ENCODE peak calls at places on chromosome 10, in seven cellular contexts. S, U, O, B, Y, F and H are unnamed samples. For H3K4me1 and H3K9me3, the result is how much of the 10 kb centered on the place peaks cover.

GRCh38 chr10:43809211-43809930 is 160.7 kb upstream of the ZNF32 start:
- DNase-seq in S (no peak), U (no peak), O (peak), B (no peak), Y (no peak), F (no peak), H (no peak)

GRCh38 chr10:48526371-48526821 is 78.5 kb downstream of the ARHGAP22 start:
- DNase-seq in S (no peak), U (no peak), O (no peak), B (no peak), Y (no peak), F (no peak), H (no peak)

GRCh38 chr10:124323145-124323725 is 95.5 kb downstream of the OAT start:
- DNase-seq in S (no peak), U (no peak), O (no peak), B (no peak), Y (no peak), F (no peak), H (no peak)

GRCh38 chr10:88608052-88608732 is 21.6 kb downstream of the LIPJ start:
- DNase-seq in S (no peak), U (no peak), O (no peak), B (no peak), Y (no peak), F (no peak), H (no peak)

GRCh38 chr10:17835688-17836087 is 26.5 kb downstream of the MRC1 start:
- DNase-seq in S (no peak), U (no peak), O (no peak), B (no peak), Y (no peak), F (no peak), H (no peak)

GRCh38 chr10:111578076-111578475 is 501.2 kb downstream of the ADRA2A start:
- DNase-seq in S (no peak), U (no peak), O (peak), B (no peak), Y (no peak), F (no peak), H (no peak)

GRCh38 chr10:92811986-92812385 is 36.3 kb upstream of the EXOC6 start:
- DNase-seq in S (no peak), U (no peak), O (no peak), B (no peak), Y (no peak), F (no peak), H (no peak)

GRCh38 chr10:97738616-97739015 is 1.7 kb downstream of the ZFYVE27 start:
- DNase-seq in S (no peak), U (no peak), O (no peak), B (no peak), Y (no peak), F (no peak), H (no peak)

GRCh38 chr10:20748551-20748950 is 148.6 kb downstream of the NEBL start:
- DNase-seq in S (no peak), U (no peak), O (no peak), B (no peak), Y (no peak), F (no peak), H (no peak)

GRCh38 chr10:70374775-70375614 is 7.4 kb downstream of the LRRC20 start:
- DNase-seq in S (no peak), U (no peak), O (no peak), B (no peak), Y (no peak), F (no peak), H (no peak)

GRCh38 chr10:58064714-58065528 is 202.8 kb downstream of the IPMK start:
- DNase-seq in S (no peak), U (no peak), O (no peak), B (no peak), Y (no peak), F (no peak), H (no peak)

GRCh38 chr10:114691442-114691941 is 33.4 kb upstream of the ABLIM1 start:
- DNase-seq in S (no peak), U (no peak), O (no peak), B (no peak), Y (no peak), F (no peak), H (no peak)

GRCh38 chr10:75470901-75471300 is 39.5 kb downstream of the LRMDA start:
- DNase-seq in S (peak), U (no peak), O (no peak), B (no peak), Y (no peak), F (no peak), H (no peak)

GRCh38 chr10:21030096-21030495 is 133.0 kb upstream of the NEBL start:
- DNase-seq in S (no peak), U (no peak), O (no peak), B (no peak), Y (no peak), F (no peak), H (no peak)

GRCh38 chr10:45373003-45373782 is 823 bp upstream of the ALOX5 start:
- DNase-seq in S (no peak), U (no peak), O (no peak), B (peak), Y (no peak), F (no peak), H (no peak)

GRCh38 chr10:45370202-45370955 is 3.6 kb upstream of the ALOX5 start:
- DNase-seq in S (no peak), U (no peak), O (no peak), B (no peak), Y (no peak), F (no peak), H (no peak)

GRCh38 chr10:45371555-45371954 is 2.5 kb upstream of the ALOX5 start:
- DNase-seq in S (no peak), U (no peak), O (no peak), B (no peak), Y (no peak), F (no peak), H (no peak)

GRCh38 chr10:45372251-45372951 is 1.6 kb upstream of the ALOX5 start:
- DNase-seq in S (no peak), U (no peak), O (no peak), B (no peak), Y (no peak), F (no peak), H (no peak)

GRCh38 chr10:45368181-45368580 is 5.8 kb upstream of the ALOX5 start:
- DNase-seq in S (no peak), U (no peak), O (no peak), B (no peak), Y (no peak), F (no peak), H (no peak)
- H3K27ac ChIP-seq in S (no peak), U (no peak), O (no peak), B (no peak), Y (no peak), F (no peak), H (no peak)

GRCh38 chr10:103761075-103761920 is 94.1 kb downstream of the SH3PXD2A start:
- DNase-seq in S (no peak), U (no peak), O (no peak), B (no peak), Y (no peak), F (no peak), H (no peak)

GRCh38 chr10:103763374-103764202 is 91.8 kb downstream of the SH3PXD2A start:
- DNase-seq in S (no peak), U (no peak), O (no peak), B (no peak), Y (no peak), F (no peak), H (no peak)

GRCh38 chr10:103762924-103763323 is 92.5 kb downstream of the SH3PXD2A start:
- DNase-seq in S (no peak), U (no peak), O (no peak), B (no peak), Y (no peak), F (no peak), H (no peak)

GRCh38 chr10:103764296-103765088 is 90.9 kb downstream of the SH3PXD2A start:
- DNase-seq in S (no peak), U (no peak), O (no peak), B (no peak), Y (no peak), F (no peak), H (no peak)

DNA sequence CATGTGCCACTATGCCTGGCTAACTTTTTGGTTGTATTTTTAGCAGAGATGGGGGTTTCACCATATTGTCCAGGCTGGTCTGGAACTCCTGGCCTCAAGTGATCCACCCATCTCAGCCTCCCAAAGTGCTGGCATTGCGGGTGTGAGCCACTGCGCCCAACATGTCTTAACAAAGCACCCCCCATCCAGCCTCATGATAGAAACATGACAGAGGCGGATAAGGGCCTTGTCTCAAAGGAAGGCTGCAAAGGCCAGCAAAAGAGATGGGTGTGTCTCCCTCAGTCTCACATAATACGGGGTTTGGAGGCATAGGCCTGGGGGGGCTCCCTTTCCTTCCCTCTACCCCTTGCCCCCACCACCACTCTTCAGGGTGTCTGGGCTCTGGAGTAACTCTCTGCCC is 93.2 kb downstream of the SH3PXD2A start:
- DNase-seq in S (no peak), U (no peak), O (no peak), B (no peak), Y (no peak), F (no peak), H (no peak)
- H3K4me1 ChIP-seq in S (under half), U (half or more), O (under half), B (under half), Y (half or more), F (under half), H (under half)

GRCh38 chr10:131011936-131012640 is 299.4 kb downstream of the TCERG1L start:
- DNase-seq in S (no peak), U (no peak), O (no peak), B (no peak), Y (no peak), F (no peak), H (no peak)

GRCh38 chr10:131013281-131013680 is 298.2 kb downstream of the TCERG1L start:
- DNase-seq in S (no peak), U (no peak), O (no peak), B (no peak), Y (no peak), F (no peak), H (no peak)

GRCh38 chr10:131015271-131015670 is 296.2 kb downstream of the TCERG1L start:
- DNase-seq in S (no peak), U (no peak), O (no peak), B (no peak), Y (no peak), F (no peak), H (no peak)

GRCh38 chr10:131012641-131012985 is 298.9 kb downstream of the TCERG1L start:
- DNase-seq in S (no peak), U (no peak), O (no peak), B (no peak), Y (no peak), F (no peak), H (no peak)

DNA sequence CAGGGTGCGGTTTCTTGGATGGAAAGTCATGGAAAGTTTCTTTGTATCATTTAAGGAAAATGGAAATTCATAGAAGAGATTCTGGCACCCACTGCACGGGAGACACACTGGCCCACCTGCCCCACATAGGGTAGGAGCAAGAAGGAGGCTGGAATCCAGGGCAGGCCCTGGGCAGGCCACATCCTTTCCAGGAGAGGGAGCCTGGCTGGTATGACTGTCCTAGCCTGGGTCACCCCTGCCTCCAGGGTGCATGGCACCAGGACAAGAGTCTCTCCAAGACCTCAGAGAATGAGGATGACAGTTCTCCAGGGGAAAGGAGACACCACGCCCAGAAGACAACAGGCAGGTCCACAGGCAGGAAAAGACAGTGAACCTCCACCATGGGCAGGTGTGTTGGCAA is 297.2 kb downstream of the TCERG1L start:
- DNase-seq in S (no peak), U (no peak), O (no peak), B (no peak), Y (no peak), F (no peak), H (no peak)
- H3K9me3 ChIP-seq in S (under half), U (under half), O (under half), B (under half), Y (under half), F (under half), H (under half)

DNA sequence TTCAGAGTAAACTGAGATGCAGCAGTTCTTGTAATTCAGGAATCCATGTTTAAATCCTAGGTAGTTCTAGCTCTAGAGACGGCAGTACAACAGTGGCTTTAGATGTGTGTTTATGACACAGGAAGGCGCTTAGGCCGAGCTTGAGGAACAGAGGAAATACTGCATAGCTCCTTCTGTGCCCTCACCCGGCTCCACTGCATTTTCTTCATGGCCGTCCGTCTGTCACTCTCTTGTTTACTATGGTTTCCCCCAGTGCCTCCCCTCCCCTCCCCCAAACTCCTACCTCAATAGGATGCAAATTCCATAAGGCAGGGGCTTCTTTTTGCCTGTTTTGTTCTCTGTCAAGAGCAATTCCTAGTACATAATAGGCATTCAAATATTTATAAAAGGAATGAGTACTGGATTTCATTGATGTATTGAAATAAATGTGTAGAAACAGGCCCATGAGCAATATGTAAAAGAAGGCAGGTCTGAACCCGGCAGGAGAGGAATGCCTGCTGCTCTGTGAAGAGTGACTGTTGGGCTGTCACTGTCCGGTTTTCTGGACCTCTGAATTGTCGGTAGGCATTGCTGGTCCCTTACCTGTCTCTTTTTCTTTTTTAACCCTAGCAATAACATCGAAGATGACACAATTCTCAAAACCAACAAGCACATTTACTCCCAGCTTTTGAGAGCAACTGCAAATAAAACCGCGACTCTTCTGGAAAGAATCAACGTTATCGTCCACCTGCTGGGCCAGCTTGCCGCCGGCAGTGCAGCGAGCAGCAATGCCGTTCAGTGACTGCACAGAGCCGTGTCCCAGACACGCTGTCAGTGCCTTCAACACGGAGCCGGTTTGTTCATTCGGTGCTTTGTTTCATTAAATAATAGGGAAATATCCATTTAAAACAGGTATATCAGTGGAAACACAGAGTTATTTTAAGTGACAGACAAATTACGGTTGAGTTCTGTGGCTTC is 12.7 kb downstream of the MMP21 start:
- DNase-seq in S (no peak), U (no peak), O (no peak), B (no peak), Y (no peak), F (no peak), H (no peak)
- H3K27ac ChIP-seq in S (no peak), U (no peak), O (no peak), B (no peak), Y (no peak), F (no peak), H (no peak)

DNA sequence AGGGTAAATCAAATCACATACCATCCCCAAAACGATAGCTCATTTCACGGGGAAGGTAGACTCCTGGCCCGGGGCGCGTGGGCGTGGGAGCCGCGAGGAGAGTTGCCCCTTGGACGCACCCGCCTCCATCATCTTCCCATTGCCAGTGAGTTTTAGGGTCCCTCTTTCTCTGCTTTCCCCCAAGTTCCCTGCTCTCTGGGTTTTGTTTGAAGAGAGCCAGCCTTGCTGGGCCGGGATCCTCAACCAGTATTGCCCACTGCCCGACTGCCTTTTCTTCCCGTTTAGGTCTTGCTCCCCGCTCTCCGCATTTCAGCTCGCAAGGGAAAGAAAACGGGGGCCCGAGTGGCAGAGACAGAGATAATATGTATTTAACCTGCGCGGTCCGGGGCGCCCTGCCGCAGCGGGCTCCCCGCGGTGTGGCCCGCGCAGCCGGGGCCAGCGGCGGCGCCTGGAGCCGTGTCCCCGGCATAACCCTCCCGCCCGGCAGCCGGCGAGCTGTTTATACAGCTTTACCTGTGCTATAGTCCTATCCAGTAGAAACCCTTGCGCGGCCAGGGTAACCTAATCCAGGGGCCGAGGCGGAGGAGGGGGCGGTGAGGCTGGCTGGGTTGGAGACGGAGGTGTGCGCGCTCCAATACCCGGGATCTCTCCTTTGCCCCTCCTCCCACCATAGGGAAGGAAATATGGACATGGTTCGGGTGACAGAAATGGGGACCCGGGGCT is 5.2 kb upstream of the GATA3 start:
- DNase-seq in S (no peak), U (no peak), O (no peak), B (no peak), Y (no peak), F (no peak), H (no peak)
- H3K4me1 ChIP-seq in S (under half), U (half or more), O (under half), B (under half), Y (half or more), F (under half), H (under half)

GRCh38 chr10:13079776-13080050 is 20.2 kb upstream of the OPTN start:
- DNase-seq in S (no peak), U (no peak), O (no peak), B (no peak), Y (no peak), F (no peak), H (no peak)

GRCh38 chr10:13078912-13079775 is 20.8 kb upstream of the OPTN start:
- DNase-seq in S (no peak), U (no peak), O (no peak), B (no peak), Y (no peak), F (no peak), H (no peak)

GRCh38 chr10:13086051-13086450 is 13.9 kb upstream of the OPTN start:
- DNase-seq in S (no peak), U (no peak), O (no peak), B (no peak), Y (no peak), F (no peak), H (no peak)

GRCh38 chr10:13074562-13075451 is 25.2 kb upstream of the OPTN start:
- DNase-seq in S (peak), U (no peak), O (peak), B (peak), Y (no peak), F (peak), H (peak)

GRCh38 chr10:13080643-13081042 is 19.3 kb upstream of the OPTN start:
- DNase-seq in S (no peak), U (no peak), O (no peak), B (no peak), Y (no peak), F (no peak), H (no peak)
- H3K9me3 ChIP-seq in S (under half), U (under half), O (under half), B (under half), Y (under half), F (half or more), H (under half)

GRCh38 chr10:79404231-79404609 is 41.2 kb downstream of the ZCCHC24 start:
- DNase-seq in S (peak), U (peak), O (no peak), B (peak), Y (no peak), F (peak), H (no peak)
- H3K27ac ChIP-seq in S (peak), U (no peak), O (peak), B (peak), Y (no peak), F (peak), H (no peak)

GRCh38 chr10:103548006-103548405 is 54.5 kb downstream of the NEURL1 start:
- DNase-seq in S (no peak), U (no peak), O (no peak), B (no peak), Y (no peak), F (no peak), H (no peak)

GRCh38 chr10:103550229-103550628 is 56.7 kb downstream of the NEURL1 start:
- DNase-seq in S (no peak), U (no peak), O (no peak), B (no peak), Y (no peak), F (no peak), H (no peak)

GRCh38 chr10:103548581-103549348 is 55.3 kb downstream of the NEURL1 start:
- DNase-seq in S (no peak), U (no peak), O (no peak), B (no peak), Y (no peak), F (peak), H (no peak)

GRCh38 chr10:103547391-103547946 is 54.0 kb downstream of the NEURL1 start:
- DNase-seq in S (no peak), U (no peak), O (no peak), B (no peak), Y (no peak), F (no peak), H (no peak)

GRCh38 chr10:103549349-103549685 is 55.8 kb downstream of the NEURL1 start:
- DNase-seq in S (no peak), U (no peak), O (no peak), B (no peak), Y (no peak), F (no peak), H (no peak)
- H3K4me1 ChIP-seq in S (under half), U (under half), O (under half), B (under half), Y (under half), F (under half), H (under half)

GRCh38 chr10:83713423-83713822 is 425.9 kb upstream of the GHITM start:
- DNase-seq in S (no peak), U (no peak), O (no peak), B (no peak), Y (no peak), F (no peak), H (no peak)
- H3K9me3 ChIP-seq in S (under half), U (under half), O (under half), B (under half), Y (under half), F (under half), H (under half)